ENCODE peak calls at places on chromosomes 5 and 9, in seven cellular contexts. I, T, Z, O, K, X and S are unnamed samples.

GRCh38 chr9:545480-545879 is 296.0 kb upstream of the DMRT1 start:
- DNase-seq in T (peak; percentile 44), O (no peak), K (no peak), I (peak; percentile 61), Z (no peak), X (no peak), S (no peak)

GRCh38 chr5:179413711-179414458 is 68.6 kb upstream of the ADAMTS2 start:
- DNase-seq in Z (no peak), X (no peak), T (no peak), I (no peak), O (no peak), K (no peak), S (no peak)

GRCh38 chr5:125149503-125149902 is 403.1 kb upstream of the ZNF608 start:
- DNase-seq in T (no peak), X (no peak), I (no peak), K (no peak), Z (no peak), O (peak; percentile 85), S (no peak)

GRCh38 chr9:95268681-95269080 is 48.8 kb downstream of the FANCC start:
- DNase-seq in X (no peak), K (peak; percentile 22), Z (no peak), T (no peak), O (peak; percentile 50), I (peak; percentile 52), S (peak; percentile 65)

GRCh38 chr9:81522721-81523551 is 166.4 kb downstream of the TLE1 start:
- DNase-seq in T (no peak), I (peak; percentile 80), X (no peak), Z (no peak), O (peak; percentile 79), K (peak; percentile 76), S (peak; percentile 83)

GRCh38 chr5:73917433-73917832 is 291.4 kb downstream of the ARHGEF28 start:
- DNase-seq in X (no peak), O (no peak), I (no peak), T (peak; percentile 57), K (peak; percentile 35), Z (no peak), S (no peak)

GRCh38 chr5:5886812-5887486 is 464.5 kb downstream of the ICE1 start:
- DNase-seq in T (no peak), O (no peak), X (no peak), I (no peak), Z (no peak), K (no peak), S (no peak)

GRCh38 chr9:5013379-5013778 is 28.3 kb downstream of the JAK2 start:
- DNase-seq in I (peak; percentile 17), Z (no peak), O (peak; percentile 57), X (no peak), T (no peak), K (peak; percentile 27), S (peak; percentile 60)

GRCh38 chr5:9173281-9174048 is 372.4 kb downstream of the SEMA5A start:
- DNase-seq in I (peak; percentile 87), K (peak; percentile 94), X (no peak), O (peak; percentile 90), Z (no peak), T (no peak), S (peak; percentile 77)

GRCh38 chr5:72467987-72468386 is 39.2 kb downstream of the ZNF366 start:
- DNase-seq in Z (no peak), X (no peak), T (no peak), K (peak; percentile 84), O (peak; percentile 60), I (peak; percentile 91), S (peak; percentile 89)

GRCh38 chr9:106953166-106953565 is 90.2 kb downstream of the ZNF462 start:
- DNase-seq in I (peak; percentile 44), T (no peak), Z (no peak), O (peak; percentile 66), K (peak; percentile 85), X (no peak), S (peak; percentile 74)

GRCh38 chr5:102666164-102666951 is 88.7 kb upstream of the PAM start:
- DNase-seq in X (no peak), T (no peak), O (no peak), I (no peak), Z (no peak), K (peak; percentile 42), S (no peak)

GRCh38 chr9:130714586-130715110 is 21.1 kb downstream of the EXOSC2 start:
- DNase-seq in K (peak; percentile 35), I (peak; percentile 30), X (no peak), Z (no peak), O (peak; percentile 64), T (no peak), S (no peak)

GRCh38 chr9:133715866-133716563 is 22.1 kb downstream of the SARDH start:
- DNase-seq in I (peak; percentile 54), K (peak; percentile 18), X (peak; percentile 79), Z (no peak), T (no peak), O (peak; percentile 64), S (peak; percentile 64)

GRCh38 chr5:163916376-163916775 is 411.0 kb downstream of the MAT2B start:
- DNase-seq in T (no peak), X (no peak), I (peak; percentile 70), O (peak; percentile 37), Z (no peak), K (peak; percentile 15), S (peak; percentile 70)

GRCh38 chr9:95746408-95747165 is 128.9 kb upstream of the ERCC6L2 start:
- DNase-seq in X (no peak), O (no peak), Z (no peak), I (no peak), T (no peak), K (no peak), S (no peak)

GRCh38 chr5:95895223-95895622 is 66.4 kb downstream of the ELL2 start:
- DNase-seq in Z (no peak), I (no peak), K (no peak), X (no peak), O (no peak), T (no peak), S (no peak)

GRCh38 chr5:83516361-83516760 is 44.8 kb downstream of the VCAN start:
- DNase-seq in T (no peak), O (peak; percentile 93), X (no peak), I (peak; percentile 33), Z (no peak), K (peak; percentile 41), S (no peak)

GRCh38 chr9:479951-480350 is 265.3 kb downstream of the DOCK8 start:
- DNase-seq in T (no peak), X (no peak), K (no peak), I (no peak), O (no peak), Z (no peak), S (no peak)

GRCh38 chr5:74673011-74673790 is 11.8 kb upstream of the HEXB start:
- DNase-seq in X (no peak), K (peak; percentile 73), Z (no peak), O (peak; percentile 61), T (no peak), I (peak; percentile 67), S (peak; percentile 65)

DNA sequence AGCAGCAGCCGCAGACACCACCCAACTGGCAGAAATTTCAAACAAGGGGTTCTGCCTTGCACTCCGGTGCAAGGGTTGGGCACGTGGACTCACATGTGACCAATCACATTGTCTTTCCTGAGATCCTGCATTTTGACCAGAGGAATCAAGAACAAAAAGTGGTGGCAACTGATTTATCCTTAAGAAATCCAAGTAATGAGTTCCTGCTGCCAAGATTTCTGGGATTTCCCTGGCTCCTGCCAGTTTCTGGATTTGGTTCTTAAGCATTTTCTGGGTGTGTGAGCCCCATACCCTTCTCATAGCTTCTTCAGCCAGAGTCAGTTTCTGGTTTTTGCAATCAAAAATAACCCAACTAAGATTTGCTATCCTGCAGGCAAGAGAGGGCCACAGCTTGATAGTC is 17.5 kb upstream of the KCNIP1 start:
- DNase-seq in K (no peak), O (no peak), I (no peak), X (no peak), T (no peak), Z (no peak), S (no peak)
- TF ChIP-seq CTCF in K (no peak), O (no peak), I (no peak), X (no peak), T (no peak), Z (no peak), S (no peak)

GRCh38 chr5:1881273-1881586 is 1.5 kb downstream of the IRX4 start:
- DNase-seq in O (no peak), Z (no peak), X (peak; percentile 26), T (no peak), I (peak; percentile 26), K (peak; percentile 43), S (peak; percentile 42)

GRCh38 chr5:1883120-1883924 is 597 bp upstream of the IRX4 start:
- DNase-seq in Z (no peak), K (no peak), X (peak; percentile 74), O (no peak), T (no peak), I (no peak), S (no peak)

GRCh38 chr5:1880377-1881272 is 2.1 kb downstream of the IRX4 start:
- DNase-seq in X (peak; percentile 67), T (no peak), I (no peak), O (no peak), Z (no peak), K (no peak), S (no peak)

GRCh38 chr5:1882337-1883119 is at the start of gene IRX4:
- DNase-seq in T (no peak), Z (no peak), X (peak; percentile 73), O (peak; percentile 25), K (peak; percentile 32), I (peak; percentile 15), S (peak; percentile 33)

GRCh38 chr5:1881731-1882336 is 891 bp downstream of the IRX4 start:
- DNase-seq in X (peak; percentile 68), K (no peak), Z (no peak), T (no peak), I (no peak), O (no peak), S (no peak)
- H3K4me3 ChIP-seq in X (no peak overlapping the region), K (no peak overlapping the region), Z (no peak overlapping the region), T (no peak overlapping the region), I (no peak overlapping the region), O (no peak overlapping the region), S (no peak overlapping the region)

GRCh38 chr5:82421119-82421518 is 143.0 kb upstream of the RPS23 start:
- DNase-seq in T (no peak), O (peak; percentile 80), Z (no peak), K (peak; percentile 92), I (peak; percentile 84), X (no peak), S (peak; percentile 91)
- TF ChIP-seq CTCF in T (no peak), O (peak; percentile 32), Z (no peak), K (peak; percentile 37), I (peak; percentile 15), X (no peak), S (peak; percentile 32)

DNA sequence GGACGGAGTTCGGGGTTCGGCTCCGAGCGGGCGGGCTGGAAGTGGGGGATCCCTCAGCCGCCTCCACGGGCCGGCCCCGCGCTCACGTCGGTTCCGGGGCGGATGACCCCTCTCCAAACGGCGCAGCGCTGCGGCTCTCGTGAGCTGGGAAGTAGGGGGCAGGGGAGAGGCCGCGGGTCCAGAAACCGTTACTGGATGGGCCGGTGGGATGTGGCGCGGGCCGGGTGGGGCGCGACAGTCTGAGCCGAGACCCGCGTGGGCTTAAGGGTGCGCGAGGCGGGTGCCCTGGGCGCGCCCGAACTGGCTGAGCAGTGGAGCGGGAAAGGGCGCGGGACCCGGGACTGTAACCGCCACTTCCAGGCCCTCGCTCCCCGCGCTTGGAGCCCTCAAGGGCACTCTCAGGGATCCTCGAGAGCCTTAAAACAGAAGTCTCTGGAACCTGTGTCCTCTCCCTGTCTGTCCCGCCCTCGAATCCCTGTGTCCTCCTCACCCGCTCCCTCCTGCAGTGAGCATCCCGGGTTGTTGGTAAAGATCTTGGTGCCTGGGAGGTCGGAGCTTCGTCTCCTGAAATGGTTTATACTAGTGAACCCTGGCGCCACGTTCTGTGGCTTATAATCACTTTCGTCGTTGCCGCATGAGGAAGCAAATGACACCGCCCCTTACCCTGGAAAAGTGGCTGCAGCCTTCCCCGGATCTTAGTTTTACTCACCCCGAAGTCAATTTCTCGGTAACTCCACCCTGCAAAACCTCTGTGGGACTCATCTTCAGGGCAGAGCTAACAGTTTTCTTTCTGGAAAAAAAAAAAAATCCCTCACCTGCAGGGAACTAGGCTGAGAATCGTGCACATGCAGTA is 571 bp upstream of the MARCHF11 start:
- DNase-seq in O (no peak), I (no peak), Z (no peak), X (peak; percentile 43), K (no peak), T (no peak), S (no peak)
- H3K4me3 ChIP-seq in O (no peak overlapping the region), I (no peak overlapping the region), Z (no peak overlapping the region), X (no peak overlapping the region), K (no peak overlapping the region), T (no peak overlapping the region), S (no peak overlapping the region)